ENCODE peak calls at places on chromosomes 13 and 19, in eight cellular contexts. B, V, H, E, I, F, Z and U are unnamed samples.

GRCh38 chr13:27958928-27959539 is 10.1 kb downstream of the CDX2 start:
- DNase-seq in B (no peak), H (no peak), V (no peak), Z (no peak), E (no peak), I (no peak), F (no peak), U (no peak)

GRCh38 chr13:40635315-40635995 is 31.0 kb downstream of the FOXO1 start:
- DNase-seq in I (no peak), F (peak), H (no peak), B (no peak), Z (no peak), V (no peak), E (no peak), U (no peak)

GRCh38 chr19:28868836-28869235 is 344.1 kb downstream of the UQCRFS1 start:
- DNase-seq in F (no peak), E (no peak), I (no peak), Z (no peak), B (no peak), V (no peak), H (no peak), U (no peak)

GRCh38 chr13:43537124-43537523 is 249.6 kb downstream of the ENOX1 start:
- DNase-seq in F (no peak), H (no peak), E (peak), I (no peak), Z (no peak), B (no peak), V (peak), U (no peak)

GRCh38 chr19:16260794-16261161 is 63.1 kb downstream of the AP1M1 start:
- DNase-seq in B (no peak), H (no peak), I (no peak), E (no peak), F (no peak), V (no peak), Z (no peak), U (no peak)

GRCh38 chr13:85657942-85658341 is 141.3 kb downstream of the SLITRK6 start:
- DNase-seq in E (no peak), F (no peak), Z (no peak), V (no peak), H (no peak), B (no peak), I (no peak), U (no peak)

GRCh38 chr19:45645068-45645630 is 6.0 kb upstream of the EML2 start:
- DNase-seq in E (no peak), V (no peak), H (no peak), Z (no peak), I (no peak), B (no peak), F (no peak), U (no peak)

GRCh38 chr19:16849168-16849567 is 20.0 kb downstream of the SIN3B start:
- DNase-seq in I (no peak), Z (no peak), E (no peak), B (no peak), V (no peak), F (no peak), H (no peak), U (no peak)

GRCh38 chr13:43132911-43133310 is 109.5 kb downstream of the DNAJC15 start:
- DNase-seq in F (no peak), E (no peak), B (no peak), Z (no peak), I (no peak), V (no peak), H (no peak), U (no peak)

GRCh38 chr19:50461066-50461875 is 15.0 kb upstream of the EMC10 start:
- DNase-seq in F (peak), Z (peak), B (no peak), I (no peak), E (peak), V (no peak), H (no peak), U (peak)

GRCh38 chr19:7607212-7607873 is 11.7 kb downstream of the CAMSAP3 start:
- DNase-seq in B (no peak), H (no peak), F (no peak), Z (no peak), E (no peak), I (no peak), V (no peak), U (no peak)

GRCh38 chr13:30002577-30002976 is 152.2 kb upstream of the UBL3 start:
- DNase-seq in F (no peak), B (no peak), Z (peak), I (no peak), E (no peak), V (peak), H (no peak), U (no peak)

GRCh38 chr13:110448230-110448629 is 113.3 kb downstream of the RAB20 start:
- DNase-seq in I (no peak), B (no peak), Z (peak), V (peak), H (no peak), E (peak), F (no peak), U (no peak)

GRCh38 chr13:59398127-59398526 is 765.6 kb downstream of the DIAPH3 start:
- DNase-seq in B (no peak), H (no peak), E (no peak), I (no peak), Z (no peak), F (no peak), V (no peak), U (no peak)

GRCh38 chr19:52923782-52924593 is 760 bp upstream of the ZNF888 start:
- DNase-seq in F (peak), B (no peak), E (no peak), Z (peak), I (no peak), H (peak), V (no peak), U (no peak)

GRCh38 chr19:55678121-55678671 is 3.2 kb downstream of the EPN1 start:
- DNase-seq in F (no peak), B (no peak), I (no peak), H (peak), Z (no peak), E (no peak), V (no peak), U (no peak)

GRCh38 chr19:53945441-53945840 is 17.3 kb upstream of the CACNG8 start:
- DNase-seq in B (no peak), E (no peak), I (no peak), Z (no peak), F (peak), H (no peak), V (no peak), U (no peak)

GRCh38 chr19:45468803-45469131 is 971 bp downstream of the FOSB start:
- DNase-seq in F (no peak), H (no peak), B (no peak), E (no peak), I (no peak), V (no peak), Z (no peak), U (no peak)

GRCh38 chr19:5058456-5059190 is 89.7 kb downstream of the KDM4B start:
- DNase-seq in Z (no peak), F (no peak), B (no peak), I (no peak), E (no peak), V (no peak), H (no peak), U (no peak)

GRCh38 chr13:43354147-43354945 is 331.0 kb downstream of the DNAJC15 start:
- DNase-seq in V (no peak), Z (no peak), B (no peak), F (no peak), H (no peak), E (no peak), I (no peak), U (no peak)

GRCh38 chr19:19662866-19663291 is 597 bp downstream of the ATP13A1 start:
- DNase-seq in I (no peak), E (no peak), F (no peak), H (no peak), V (no peak), B (peak), Z (no peak), U (no peak)

GRCh38 chr13:54486421-54487166 is 1458.0 kb downstream of the OLFM4 start:
- DNase-seq in F (peak), I (no peak), E (no peak), Z (peak), B (no peak), V (no peak), H (no peak), U (no peak)

GRCh38 chr19:38298841-38299680 is 5.0 kb upstream of the C19orf33 start:
- DNase-seq in I (no peak), F (no peak), H (no peak), B (no peak), E (no peak), Z (peak), V (no peak), U (no peak)

GRCh38 chr13:45696610-45697226 is 5.4 kb upstream of the CBY2 start:
- DNase-seq in Z (no peak), V (no peak), B (no peak), H (no peak), E (no peak), F (no peak), I (no peak), U (no peak)

GRCh38 chr13:47628666-47629065 is 372.4 kb downstream of the SUCLA2 start:
- DNase-seq in B (no peak), F (no peak), V (no peak), E (no peak), H (no peak), I (no peak), Z (no peak), U (no peak)

GRCh38 chr13:35760678-35761308 is 284.3 kb upstream of the MAB21L1 start:
- DNase-seq in Z (no peak), I (no peak), V (no peak), E (no peak), H (no peak), F (peak), B (no peak), U (no peak)

GRCh38 chr13:99992376-99992775 is 10.8 kb downstream of the ZIC2 start:
- DNase-seq in Z (no peak), I (no peak), B (no peak), V (no peak), F (no peak), H (no peak), E (no peak), U (no peak)

GRCh38 chr19:34837262-34837661 is 64.2 kb upstream of the ZNF599 start:
- DNase-seq in V (no peak), H (no peak), F (no peak), E (no peak), Z (no peak), I (no peak), B (no peak), U (no peak)

GRCh38 chr13:98530236-98530635 is 46.7 kb downstream of the STK24 start:
- DNase-seq in B (no peak), E (no peak), Z (no peak), I (no peak), V (no peak), H (no peak), F (no peak), U (no peak)

GRCh38 chr13:40813662-40814454 is 24.4 kb downstream of the SLC25A15 start:
- DNase-seq in F (peak), Z (no peak), B (no peak), I (no peak), E (peak), H (no peak), V (no peak), U (no peak)

DNA sequence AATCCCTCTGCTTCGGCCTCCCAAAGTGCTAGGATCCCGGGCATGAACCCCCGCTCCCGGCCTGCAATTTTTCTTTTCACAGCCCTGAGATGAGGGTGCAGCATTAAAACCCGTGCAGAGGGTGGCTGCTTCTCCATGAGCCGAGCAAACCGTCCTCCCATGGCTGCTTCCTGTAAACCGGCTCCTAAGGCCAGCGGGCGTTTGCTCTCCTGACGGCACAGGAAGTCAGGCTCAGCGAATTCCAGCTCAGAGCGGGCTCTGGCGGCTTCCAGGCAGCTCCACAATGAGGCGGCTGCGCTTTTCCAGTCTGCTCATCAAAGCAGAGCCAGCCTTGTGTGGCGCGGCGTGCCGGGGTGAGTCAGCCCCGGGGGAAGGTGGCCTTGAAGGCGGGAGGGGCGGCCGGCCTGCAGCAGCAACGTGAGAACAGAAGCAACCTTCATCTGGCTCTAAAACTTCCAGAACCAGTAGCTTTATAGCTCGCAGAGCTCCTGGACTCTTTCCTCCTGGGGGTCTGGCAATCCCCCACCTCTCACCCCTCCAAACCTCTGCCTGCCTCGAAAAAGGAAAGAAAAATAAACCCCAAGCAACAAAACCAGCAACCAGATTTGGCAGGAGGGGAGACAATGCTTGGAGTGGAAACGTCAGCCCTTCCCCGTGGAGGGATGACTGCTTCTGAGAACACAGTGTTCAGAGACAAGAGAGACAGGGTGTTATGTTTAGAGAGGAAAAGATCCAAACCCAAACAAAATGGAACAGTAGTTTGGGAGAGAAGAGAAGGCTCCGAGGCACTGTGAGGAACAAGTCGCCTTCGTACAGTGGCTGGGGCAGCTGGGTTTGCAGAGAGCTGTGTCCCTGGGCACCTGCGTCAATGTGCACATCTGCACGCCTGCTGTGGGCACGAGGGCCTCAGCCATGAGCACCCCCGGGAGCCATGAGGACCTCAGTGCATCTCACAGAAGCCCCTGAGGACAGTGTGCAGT is 67.8 kb downstream of the GADD45B start:
- DNase-seq in E (peak), V (peak), F (peak), H (peak), B (peak), I (peak), Z (peak), U (peak)
- TF ChIP-seq CTCF in E (peak), V (peak), F (peak), H (peak), B (no peak), I (no peak), Z (no peak), U (no peak)

GRCh38 chr19:974564-975257 is 9.4 kb upstream of the WDR18 start:
- DNase-seq in B (no peak), Z (no peak), V (no peak), F (no peak), E (no peak), H (no peak), I (no peak), U (no peak)

GRCh38 chr19:973726-974563 is 10.2 kb upstream of the WDR18 start:
- DNase-seq in Z (no peak), I (no peak), H (no peak), V (no peak), E (no peak), B (no peak), F (no peak), U (no peak)

GRCh38 chr19:972281-972680 is 11.9 kb upstream of the WDR18 start:
- DNase-seq in H (no peak), F (no peak), I (no peak), B (no peak), E (no peak), V (no peak), Z (no peak), U (no peak)

GRCh38 chr19:971795-972194 is 12.3 kb upstream of the WDR18 start:
- DNase-seq in Z (no peak), V (no peak), F (no peak), I (no peak), B (no peak), E (no peak), H (no peak), U (no peak)

DNA sequence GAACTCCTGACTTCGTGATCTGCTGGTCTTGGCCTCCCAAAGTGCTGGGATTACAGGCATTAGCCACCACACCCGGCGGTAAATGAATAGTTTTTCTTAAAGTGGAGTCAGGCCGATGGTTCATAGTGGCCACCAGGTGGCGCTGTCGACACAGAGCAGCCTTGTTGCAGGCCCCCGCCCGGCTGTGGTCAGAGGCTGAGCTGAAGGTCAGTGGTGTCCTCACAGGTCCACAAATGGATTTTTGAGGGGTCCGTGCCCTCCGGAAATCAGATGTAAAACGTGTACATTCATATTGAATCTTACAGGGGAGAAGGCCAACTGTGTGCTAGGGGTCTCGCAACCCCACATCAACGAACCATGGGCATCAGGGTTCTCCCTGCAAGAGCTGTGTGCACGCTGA is 13.4 kb upstream of the WDR18 start:
- DNase-seq in V (no peak), Z (no peak), H (no peak), B (no peak), F (peak), I (no peak), E (no peak), U (no peak)
- TF ChIP-seq CTCF in V (peak), Z (peak), H (peak), B (peak), F (peak), I (no peak), E (peak), U (peak)

DNA sequence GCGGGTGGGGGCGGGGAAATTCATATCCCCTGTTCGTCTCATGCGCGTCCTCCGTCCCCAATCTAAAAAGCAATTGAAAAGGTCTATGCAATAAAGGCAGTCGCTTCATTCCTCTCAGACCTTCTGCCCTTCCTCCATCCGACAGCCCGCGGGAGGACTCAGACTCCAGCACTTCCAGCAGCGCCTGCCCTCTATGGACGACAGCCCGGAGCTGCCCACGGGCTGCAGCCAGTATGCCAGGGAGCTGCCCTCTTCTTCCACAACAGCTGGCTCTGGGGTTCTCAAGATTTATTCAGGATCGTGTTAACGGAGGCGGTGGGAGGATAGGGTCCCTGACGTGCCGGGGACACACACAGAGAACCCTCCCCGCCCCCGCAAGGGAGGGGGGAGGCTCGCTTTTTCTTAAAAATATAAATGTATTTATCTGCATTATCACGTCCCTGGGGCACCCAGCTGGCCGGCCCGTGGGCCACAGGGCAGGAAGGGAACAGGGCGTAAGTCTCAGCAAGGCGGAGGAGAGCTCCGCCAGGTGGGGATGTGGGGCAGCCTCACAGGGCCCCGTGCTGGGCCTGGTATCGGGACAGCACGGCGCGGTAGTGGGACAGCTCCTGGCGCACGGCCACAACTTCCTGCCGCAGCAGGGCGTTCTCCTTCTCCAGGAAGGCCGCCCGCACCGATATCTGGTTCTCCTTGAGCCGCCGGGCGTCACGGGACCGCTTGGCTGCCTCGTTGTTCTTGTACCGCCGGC is 6.7 kb downstream of the DBP start:
- DNase-seq in H (peak), B (no peak), F (peak), E (peak), I (no peak), V (no peak), Z (no peak), U (no peak)
- TF ChIP-seq CTCF in H (peak), B (no peak), F (peak), E (no peak), I (no peak), V (no peak), Z (no peak), U (no peak)

GRCh38 chr13:75217949-75218348 is 264.0 kb downstream of the TBC1D4 start:
- DNase-seq in I (no peak), F (no peak), B (no peak), H (no peak), Z (no peak), V (peak), E (peak), U (no peak)
- TF ChIP-seq CTCF in I (no peak), F (no peak), B (no peak), H (no peak), Z (no peak), V (peak), E (no peak), U (no peak)

GRCh38 chr19:11693505-11694499 is 44.9 kb downstream of the ZNF823 start:
- DNase-seq in Z (peak), F (peak), H (no peak), B (no peak), I (no peak), V (peak), E (peak), U (no peak)
- TF ChIP-seq CTCF in Z (peak), F (peak), H (no peak), B (no peak), I (no peak), V (no peak), E (no peak), U (no peak)

DNA sequence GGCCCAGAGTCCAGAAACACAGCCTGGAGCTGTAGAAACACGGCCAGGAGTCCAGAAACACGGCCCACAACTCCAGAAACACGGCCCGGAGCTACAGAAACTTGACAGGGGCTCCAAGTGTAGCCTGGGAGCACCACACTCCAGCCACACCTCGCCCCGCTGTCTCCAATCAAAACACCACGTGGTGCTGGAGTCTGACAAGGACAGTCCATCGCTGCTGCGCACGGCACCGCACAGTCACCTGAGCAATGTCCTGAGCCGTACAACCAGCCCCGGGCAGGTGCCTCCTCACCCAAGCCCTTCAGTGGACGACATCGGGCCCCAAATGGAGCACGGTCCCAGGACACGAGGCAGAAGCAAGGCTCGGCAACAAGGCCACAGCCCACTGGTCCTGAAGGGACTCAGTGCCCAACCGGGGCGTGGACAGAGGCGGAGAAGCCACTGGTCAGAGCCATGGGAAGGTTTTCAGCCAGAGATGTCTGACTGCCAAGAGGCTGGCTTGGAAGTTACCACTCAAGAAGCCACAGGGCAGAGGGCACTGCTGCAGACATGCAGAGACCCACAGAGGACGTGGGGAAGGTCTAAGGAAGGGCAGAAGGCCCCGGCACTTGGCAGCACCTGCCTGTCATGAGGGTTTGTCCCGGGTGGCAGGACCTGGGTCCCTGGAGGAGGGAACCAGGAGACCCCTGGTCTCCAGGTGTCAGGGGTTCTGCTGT is 19.7 kb upstream of the PLPP2 start:
- DNase-seq in V (no peak), I (no peak), B (no peak), E (no peak), Z (no peak), F (no peak), H (no peak), U (no peak)
- TF ChIP-seq CTCF in V (no peak), I (no peak), B (no peak), E (no peak), Z (no peak), F (no peak), H (no peak), U (no peak)

DNA sequence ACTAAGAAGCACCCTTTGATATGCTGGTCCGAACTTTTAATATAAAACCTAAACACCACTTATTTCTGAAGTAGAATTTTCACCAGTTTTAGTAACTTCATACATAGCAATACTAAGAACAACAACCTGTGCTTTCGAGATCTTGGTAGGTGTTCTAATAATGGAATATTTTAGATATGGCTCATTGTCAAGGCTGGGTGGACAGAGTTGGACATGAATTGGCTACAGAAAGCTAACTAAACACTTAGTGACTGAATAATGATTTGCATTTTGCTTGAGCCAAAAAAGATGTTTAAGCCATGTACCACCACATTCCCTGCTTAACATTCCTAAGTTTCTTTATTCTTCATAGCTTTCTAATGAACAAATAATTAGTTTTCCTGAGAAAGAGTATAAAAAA is 344.3 kb upstream of the SGCG start:
- DNase-seq in Z (no peak), E (no peak), V (no peak), H (no peak), F (no peak), I (no peak), B (no peak), U (no peak)
- TF ChIP-seq CTCF in Z (no peak), E (no peak), V (no peak), H (no peak), F (no peak), I (no peak), B (no peak), U (no peak)